ENCODE peak calls at places on chromosomes 11 and 22, in four cellular contexts. H, J, E and W are unnamed samples.

GRCh38 chr11:102269927-102270326 is 47.4 kb upstream of the BIRC3 start:
- DNase-seq in H (no peak), J (peak), E (no peak), W (no peak)

GRCh38 chr22:38107692-38108515 is 2.6 kb downstream of the BAIAP2L2 start:
- DNase-seq in H (no peak), J (peak), E (no peak), W (no peak)

GRCh38 chr11:12126352-12127019 is 16.1 kb downstream of the MICAL2 start:
- DNase-seq in H (no peak), J (peak), E (no peak), W (no peak)

GRCh38 chr22:50624347-50625130 is 3.4 kb downstream of the ARSA start:
- DNase-seq in H (no peak), J (no peak), E (no peak), W (no peak)

GRCh38 chr22:45997775-45998637 is 21.0 kb upstream of the WNT7B start:
- DNase-seq in H (no peak), J (no peak), E (no peak), W (no peak)

GRCh38 chr11:62622476-62622875 is 690 bp upstream of the B3GAT3 start:
- DNase-seq in H (no peak), J (no peak), E (no peak), W (no peak)

GRCh38 chr22:31241936-31242335 is 29.8 kb downstream of the LIMK2 start:
- DNase-seq in H (no peak), J (no peak), E (no peak), W (no peak)

GRCh38 chr22:26593763-26594162 is 3.8 kb upstream of the TPST2 start:
- DNase-seq in H (no peak), J (no peak), E (no peak), W (no peak)

GRCh38 chr22:38832005-38832978 is 11.5 kb downstream of the NPTXR start:
- DNase-seq in H (no peak), J (no peak), E (no peak), W (no peak)

GRCh38 chr11:78179459-78180071 is 8.9 kb downstream of the KCTD21 start:
- DNase-seq in H (no peak), J (peak), E (no peak), W (no peak)

GRCh38 chr11:19524171-19524671 is 188.4 kb upstream of the NAV2 start:
- DNase-seq in H (no peak), J (no peak), E (no peak), W (no peak)

GRCh38 chr11:73072935-73073481 is 69.1 kb downstream of the FCHSD2 start:
- DNase-seq in H (peak), J (peak), E (no peak), W (no peak)

GRCh38 chr11:59550842-59551650 is 39.7 kb downstream of the OR4D9 start:
- DNase-seq in H (peak), J (peak), E (peak), W (peak)

GRCh38 chr22:40397436-40397835 is 27.0 kb downstream of the SGSM3 start:
- DNase-seq in H (peak), J (no peak), E (no peak), W (no peak)

GRCh38 chr22:42639541-42640241 is 710 bp downstream of the ATP5MGL start:
- DNase-seq in H (peak), J (no peak), E (no peak), W (no peak)

GRCh38 chr11:122628691-122629555 is 26.6 kb upstream of the UBASH3B start:
- DNase-seq in H (peak), J (peak), E (peak), W (peak)

GRCh38 chr11:78595431-78596130 is 20.9 kb upstream of the NARS2 start:
- DNase-seq in H (peak), J (no peak), E (no peak), W (no peak)

GRCh38 chr11:36372101-36372767 is 76.1 kb downstream of the PRR5L start:
- DNase-seq in H (peak), J (peak), E (no peak), W (no peak)

GRCh38 chr22:37930270-37930951 is 23.0 kb downstream of the C22orf23 start:
- DNase-seq in H (no peak), J (peak), E (no peak), W (peak)

GRCh38 chr11:65625628-65626342 is 10.2 kb downstream of the PCNX3 start:
- DNase-seq in H (no peak), J (no peak), E (no peak), W (peak)

GRCh38 chr11:68942751-68943271 is 38.0 kb downstream of the MRGPRD start:
- DNase-seq in H (no peak), J (no peak), E (no peak), W (no peak)

GRCh38 chr22:22342697-22343602 is 98.4 kb downstream of the VPREB1 start:
- DNase-seq in H (peak), J (peak), E (peak), W (peak)

GRCh38 chr11:94993400-94993943 is 20.0 kb downstream of the KDM4D start:
- DNase-seq in H (no peak), J (no peak), E (no peak), W (no peak)

GRCh38 chr11:117230286-117230961 is 1.4 kb downstream of the PCSK7 start:
- DNase-seq in H (no peak), J (no peak), E (peak), W (peak)

GRCh38 chr11:88345408-88345807 is 7.9 kb upstream of the CTSC start:
- DNase-seq in H (no peak), J (peak), E (no peak), W (no peak)

GRCh38 chr11:64334764-64335741 is 5.0 kb upstream of the CCDC88B start:
- DNase-seq in H (peak), J (peak), E (no peak), W (no peak)

GRCh38 chr11:64745219-64745522 is 1.2 kb upstream of the RASGRP2 start:
- DNase-seq in H (no peak), J (no peak), E (peak), W (peak)

GRCh38 chr11:111635706-111636045 is 33.4 kb downstream of the SIK2 start:
- DNase-seq in H (peak), J (no peak), E (no peak), W (no peak)

GRCh38 chr11:86876716-86877234 is 76.4 kb downstream of the PRSS23 start:
- DNase-seq in H (no peak), J (no peak), E (no peak), W (no peak)

GRCh38 chr22:39209756-39210155 is 35.0 kb downstream of the PDGFB start:
- DNase-seq in H (no peak), J (no peak), E (no peak), W (no peak)